ENCODE peak calls at places on chromosome X, in eight cellular contexts. One of them, this sample, is unnamed.

GRCh38 chrX:5295004-5295403 is 933.7 kb downstream of the NLGN4X start:
- DNase-seq in fibroblast of lung: no peak
- DNase-seq in esophagus squamous epithelium: no peak
- DNase-seq in coronary artery: no peak
- DNase-seq in adrenal gland: no peak
- DNase-seq in MCF 10A: no peak
- DNase-seq in endothelial cell: no peak
- DNase-seq in colonic mucosa: no peak
- DNase-seq in this sample: no peak

GRCh38 chrX:133448512-133449076 is 33.3 kb upstream of the GPC4 start:
- DNase-seq in adrenal gland: no peak
- DNase-seq in colonic mucosa: no peak
- DNase-seq in MCF 10A: no peak
- DNase-seq in esophagus squamous epithelium: no peak
- DNase-seq in endothelial cell: no peak
- DNase-seq in fibroblast of lung: peak; percentile 54
- DNase-seq in coronary artery: no peak
- DNase-seq in this sample: no peak

GRCh38 chrX:12460929-12461328 is 322.7 kb downstream of the FRMPD4 start:
- DNase-seq in colonic mucosa: no peak
- DNase-seq in esophagus squamous epithelium: no peak
- DNase-seq in endothelial cell: no peak
- DNase-seq in MCF 10A: no peak
- DNase-seq in fibroblast of lung: no peak
- DNase-seq in coronary artery: no peak
- DNase-seq in adrenal gland: no peak
- DNase-seq in this sample: no peak

GRCh38 chrX:16711219-16712115 is 1.0 kb downstream of the CTPS2 start:
- DNase-seq in fibroblast of lung: no peak
- DNase-seq in esophagus squamous epithelium: no peak
- DNase-seq in endothelial cell: no peak
- DNase-seq in adrenal gland: peak; percentile 21
- DNase-seq in colonic mucosa: no peak
- DNase-seq in coronary artery: no peak
- DNase-seq in MCF 10A: peak; percentile 5
- DNase-seq in this sample: no peak

GRCh38 chrX:11480626-11481025 is 185.1 kb downstream of the ARHGAP6 start:
- DNase-seq in esophagus squamous epithelium: no peak
- DNase-seq in MCF 10A: no peak
- DNase-seq in coronary artery: no peak
- DNase-seq in colonic mucosa: no peak
- DNase-seq in fibroblast of lung: no peak
- DNase-seq in endothelial cell: no peak
- DNase-seq in adrenal gland: no peak
- DNase-seq in this sample: no peak

GRCh38 chrX:100363926-100364325 is 46.1 kb downstream of the PCDH19 start:
- DNase-seq in adrenal gland: no peak
- DNase-seq in endothelial cell: no peak
- DNase-seq in fibroblast of lung: no peak
- DNase-seq in MCF 10A: peak; percentile 6
- DNase-seq in esophagus squamous epithelium: no peak
- DNase-seq in coronary artery: no peak
- DNase-seq in colonic mucosa: no peak
- DNase-seq in this sample: no peak

GRCh38 chrX:47179221-47179927 is 14.3 kb upstream of the UBA1 start:
- DNase-seq in colonic mucosa: no peak
- DNase-seq in esophagus squamous epithelium: no peak
- DNase-seq in MCF 10A: peak; percentile 84
- DNase-seq in fibroblast of lung: peak; percentile 43
- DNase-seq in endothelial cell: no peak
- DNase-seq in coronary artery: no peak
- DNase-seq in adrenal gland: peak; percentile 88
- DNase-seq in this sample: no peak

GRCh38 chrX:56232221-56233082 is at the start of gene KLF8:
- DNase-seq in colonic mucosa: peak; percentile 71
- DNase-seq in fibroblast of lung: no peak
- DNase-seq in esophagus squamous epithelium: no peak
- DNase-seq in MCF 10A: peak; percentile 83
- DNase-seq in coronary artery: no peak
- DNase-seq in endothelial cell: peak; percentile 13
- DNase-seq in adrenal gland: peak; percentile 41
- DNase-seq in this sample: no peak

GRCh38 chrX:8607326-8607725 is 124.6 kb downstream of the ANOS1 start:
- DNase-seq in endothelial cell: no peak
- DNase-seq in MCF 10A: peak; percentile 79
- DNase-seq in coronary artery: no peak
- DNase-seq in fibroblast of lung: peak; percentile 83
- DNase-seq in colonic mucosa: no peak
- DNase-seq in esophagus squamous epithelium: no peak
- DNase-seq in adrenal gland: no peak
- DNase-seq in this sample: no peak

GRCh38 chrX:25968920-25969319 is 169.2 kb upstream of the MAGEB18 start:
- DNase-seq in MCF 10A: peak; percentile 35
- DNase-seq in colonic mucosa: no peak
- DNase-seq in adrenal gland: peak; percentile 34
- DNase-seq in fibroblast of lung: peak; percentile 0
- DNase-seq in esophagus squamous epithelium: no peak
- DNase-seq in coronary artery: no peak
- DNase-seq in endothelial cell: peak; percentile 52
- DNase-seq in this sample: no peak

DNA sequence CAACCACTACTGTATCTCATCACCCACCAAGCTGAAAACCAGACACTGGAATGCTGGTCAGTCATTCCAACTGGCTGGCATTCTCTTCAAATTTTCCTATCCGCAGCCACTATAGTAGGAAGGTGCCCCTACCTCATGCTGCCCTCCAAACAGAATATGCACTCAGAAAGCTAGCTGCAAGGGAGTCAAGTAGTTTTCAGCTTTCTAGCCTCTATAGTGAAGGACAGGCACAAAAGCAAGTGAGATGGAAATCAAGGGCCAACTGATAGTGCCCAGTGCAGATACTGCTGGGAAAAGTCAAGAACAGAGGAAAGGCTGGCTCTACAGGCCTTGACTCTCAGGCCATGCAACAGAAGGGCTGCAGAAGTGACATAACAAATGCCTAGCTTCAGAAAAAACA is 47.2 kb downstream of the BCOR start:
- DNase-seq in MCF 10A: no peak
- DNase-seq in adrenal gland: no peak
- DNase-seq in endothelial cell: no peak
- DNase-seq in coronary artery: peak; percentile 29
- DNase-seq in esophagus squamous epithelium: no peak
- DNase-seq in colonic mucosa: no peak
- DNase-seq in fibroblast of lung: no peak
- DNase-seq in this sample: no peak
- TF ChIP-seq CTCF in MCF 10A: no peak
- TF ChIP-seq CTCF in adrenal gland: no peak
- TF ChIP-seq CTCF in endothelial cell: no peak
- TF ChIP-seq CTCF in coronary artery: no peak
- TF ChIP-seq CTCF in esophagus squamous epithelium: no peak
- TF ChIP-seq CTCF in colonic mucosa: no peak
- TF ChIP-seq CTCF in fibroblast of lung: no peak
- TF ChIP-seq CTCF in this sample: no peak

GRCh38 chrX:79266702-79267101 is 100.4 kb downstream of the ITM2A start:
- DNase-seq in MCF 10A: no peak
- DNase-seq in fibroblast of lung: no peak
- DNase-seq in coronary artery: no peak
- DNase-seq in esophagus squamous epithelium: no peak
- DNase-seq in endothelial cell: no peak
- DNase-seq in colonic mucosa: no peak
- DNase-seq in adrenal gland: no peak
- DNase-seq in this sample: no peak

GRCh38 chrX:79268788-79269187 is 98.3 kb downstream of the ITM2A start:
- DNase-seq in adrenal gland: no peak
- DNase-seq in endothelial cell: no peak
- DNase-seq in esophagus squamous epithelium: no peak
- DNase-seq in colonic mucosa: no peak
- DNase-seq in fibroblast of lung: no peak
- DNase-seq in MCF 10A: peak; percentile 29
- DNase-seq in coronary artery: no peak
- DNase-seq in this sample: no peak

GRCh38 chrX:79270401-79270800 is 96.7 kb downstream of the ITM2A start:
- DNase-seq in endothelial cell: peak; percentile 43
- DNase-seq in adrenal gland: no peak
- DNase-seq in MCF 10A: peak; percentile 41
- DNase-seq in colonic mucosa: peak; percentile 36
- DNase-seq in fibroblast of lung: no peak
- DNase-seq in coronary artery: no peak
- DNase-seq in esophagus squamous epithelium: no peak
- DNase-seq in this sample: no peak
- TF ChIP-seq CTCF in endothelial cell: no peak
- TF ChIP-seq CTCF in adrenal gland: no peak
- TF ChIP-seq CTCF in MCF 10A: peak; percentile 24
- TF ChIP-seq CTCF in colonic mucosa: no peak
- TF ChIP-seq CTCF in fibroblast of lung: no peak
- TF ChIP-seq CTCF in coronary artery: no peak
- TF ChIP-seq CTCF in esophagus squamous epithelium: no peak
- TF ChIP-seq CTCF in this sample: no peak

GRCh38 chrX:32408389-32408788 is 803.0 kb downstream of the DMD start:
- DNase-seq in fibroblast of lung: no peak
- DNase-seq in MCF 10A: peak; percentile 35
- DNase-seq in coronary artery: no peak
- DNase-seq in endothelial cell: peak; percentile 3
- DNase-seq in esophagus squamous epithelium: no peak
- DNase-seq in adrenal gland: no peak
- DNase-seq in colonic mucosa: no peak
- DNase-seq in this sample: no peak
- TF ChIP-seq CTCF in fibroblast of lung: peak; percentile 35
- TF ChIP-seq CTCF in MCF 10A: peak; percentile 45
- TF ChIP-seq CTCF in coronary artery: no peak
- TF ChIP-seq CTCF in endothelial cell: no peak
- TF ChIP-seq CTCF in esophagus squamous epithelium: no peak
- TF ChIP-seq CTCF in adrenal gland: peak; percentile 16
- TF ChIP-seq CTCF in colonic mucosa: no peak
- TF ChIP-seq CTCF in this sample: no peak

GRCh38 chrX:108165349-108166111 is 74.0 kb downstream of the ATG4A start:
- DNase-seq in coronary artery: no peak
- DNase-seq in MCF 10A: peak; percentile 48
- DNase-seq in endothelial cell: peak; percentile 15
- DNase-seq in adrenal gland: peak; percentile 31
- DNase-seq in esophagus squamous epithelium: no peak
- DNase-seq in fibroblast of lung: peak; percentile 40
- DNase-seq in colonic mucosa: no peak
- DNase-seq in this sample: no peak
- TF ChIP-seq CTCF in coronary artery: no peak
- TF ChIP-seq CTCF in MCF 10A: peak; percentile 21
- TF ChIP-seq CTCF in endothelial cell: no peak
- TF ChIP-seq CTCF in adrenal gland: peak; percentile 26
- TF ChIP-seq CTCF in esophagus squamous epithelium: no peak
- TF ChIP-seq CTCF in fibroblast of lung: peak; percentile 64
- TF ChIP-seq CTCF in colonic mucosa: no peak
- TF ChIP-seq CTCF in this sample: peak; percentile 47

GRCh38 chrX:150063138-150063518 is 124.8 kb upstream of the EOLA2 start:
- DNase-seq in coronary artery: no peak
- DNase-seq in endothelial cell: no peak
- DNase-seq in MCF 10A: no peak
- DNase-seq in esophagus squamous epithelium: no peak
- DNase-seq in colonic mucosa: no peak
- DNase-seq in adrenal gland: no peak
- DNase-seq in fibroblast of lung: no peak
- DNase-seq in this sample: no peak

GRCh38 chrX:150063673-150064072 is 125.4 kb upstream of the EOLA2 start:
- DNase-seq in MCF 10A: no peak
- DNase-seq in fibroblast of lung: no peak
- DNase-seq in endothelial cell: no peak
- DNase-seq in coronary artery: no peak
- DNase-seq in adrenal gland: no peak
- DNase-seq in esophagus squamous epithelium: no peak
- DNase-seq in colonic mucosa: no peak
- DNase-seq in this sample: no peak

GRCh38 chrX:150058728-150059127 is 120.4 kb upstream of the EOLA2 start:
- DNase-seq in esophagus squamous epithelium: no peak
- DNase-seq in adrenal gland: no peak
- DNase-seq in MCF 10A: no peak
- DNase-seq in colonic mucosa: no peak
- DNase-seq in fibroblast of lung: no peak
- DNase-seq in endothelial cell: no peak
- DNase-seq in coronary artery: no peak
- DNase-seq in this sample: no peak

GRCh38 chrX:150060406-150060805 is 122.1 kb upstream of the EOLA2 start:
- DNase-seq in coronary artery: no peak
- DNase-seq in MCF 10A: no peak
- DNase-seq in adrenal gland: no peak
- DNase-seq in endothelial cell: no peak
- DNase-seq in colonic mucosa: no peak
- DNase-seq in fibroblast of lung: peak; percentile 72
- DNase-seq in esophagus squamous epithelium: no peak
- DNase-seq in this sample: no peak

GRCh38 chrX:150062292-150063137 is 124.2 kb upstream of the EOLA2 start:
- DNase-seq in fibroblast of lung: peak; percentile 59
- DNase-seq in colonic mucosa: peak; percentile 20
- DNase-seq in coronary artery: no peak
- DNase-seq in endothelial cell: no peak
- DNase-seq in esophagus squamous epithelium: no peak
- DNase-seq in MCF 10A: peak; percentile 50
- DNase-seq in adrenal gland: peak; percentile 33
- DNase-seq in this sample: peak; percentile 25
- TF ChIP-seq CTCF in fibroblast of lung: no peak
- TF ChIP-seq CTCF in colonic mucosa: no peak
- TF ChIP-seq CTCF in coronary artery: no peak
- TF ChIP-seq CTCF in endothelial cell: no peak
- TF ChIP-seq CTCF in esophagus squamous epithelium: no peak
- TF ChIP-seq CTCF in MCF 10A: no peak
- TF ChIP-seq CTCF in adrenal gland: peak; percentile 26
- TF ChIP-seq CTCF in this sample: peak; percentile 3

DNA sequence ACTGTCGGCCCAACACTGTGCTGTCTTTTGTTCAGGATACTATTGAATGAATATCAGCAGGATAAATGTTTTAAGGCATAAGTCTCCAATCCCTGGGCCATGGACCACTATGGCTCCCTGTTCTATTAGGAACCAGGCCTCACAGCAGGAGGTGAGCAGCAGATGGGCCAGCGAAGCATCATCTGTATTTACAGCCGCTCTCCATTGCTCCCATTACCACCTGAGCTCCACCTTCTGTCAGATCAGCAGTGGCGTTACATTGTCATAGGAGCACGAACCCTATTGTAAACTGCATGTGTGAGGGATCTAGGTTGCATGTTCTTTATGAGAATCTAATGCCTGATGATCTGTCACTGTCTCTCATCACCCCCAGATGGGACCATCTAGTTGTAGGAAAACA is 3.7 kb upstream of the APLN start:
- DNase-seq in esophagus squamous epithelium: no peak
- DNase-seq in fibroblast of lung: no peak
- DNase-seq in endothelial cell: no peak
- DNase-seq in adrenal gland: no peak
- DNase-seq in colonic mucosa: no peak
- DNase-seq in MCF 10A: no peak
- DNase-seq in coronary artery: peak; percentile 17
- DNase-seq in this sample: no peak
- TF ChIP-seq CTCF in esophagus squamous epithelium: no peak
- TF ChIP-seq CTCF in fibroblast of lung: no peak
- TF ChIP-seq CTCF in endothelial cell: no peak
- TF ChIP-seq CTCF in adrenal gland: no peak
- TF ChIP-seq CTCF in colonic mucosa: no peak
- TF ChIP-seq CTCF in MCF 10A: no peak
- TF ChIP-seq CTCF in coronary artery: no peak
- TF ChIP-seq CTCF in this sample: no peak

This sample was measured in AG09319.